ENCODE peak calls at places on chromosomes 3 and 15, in ten cellular contexts. One of them, this sample, is unnamed.

GRCh38 chr3:187750513-187751123 is 5.3 kb upstream of the BCL6 start:
- DNase-seq in upper lobe of right lung: no peak
- DNase-seq in lower lobe of right lung: peak; percentile 59
- DNase-seq in transverse colon: peak; percentile 33
- DNase-seq in AG09309: no peak
- DNase-seq in tibial artery: no peak
- DNase-seq in PC-9: no peak
- DNase-seq in heart left ventricle: no peak
- DNase-seq in fibroblast of pulmonary artery: no peak
- DNase-seq in A549: no peak
- DNase-seq in this sample: peak; percentile 71

GRCh38 chr3:119469378-119470189 is 821 bp downstream of the POGLUT1 start:
- DNase-seq in upper lobe of right lung: no peak
- DNase-seq in lower lobe of right lung: no peak
- DNase-seq in transverse colon: no peak
- DNase-seq in AG09309: no peak
- DNase-seq in tibial artery: no peak
- DNase-seq in PC-9: no peak
- DNase-seq in heart left ventricle: no peak
- DNase-seq in fibroblast of pulmonary artery: peak; percentile 66
- DNase-seq in A549: peak; percentile 37
- DNase-seq in this sample: peak; percentile 62

GRCh38 chr3:14371573-14372474 is 30.6 kb upstream of the SLC6A6 start:
- DNase-seq in upper lobe of right lung: peak; percentile 94
- DNase-seq in lower lobe of right lung: peak; percentile 93
- DNase-seq in transverse colon: peak; percentile 91
- DNase-seq in AG09309: peak; percentile 8
- DNase-seq in tibial artery: peak; percentile 82
- DNase-seq in PC-9: peak; percentile 93
- DNase-seq in heart left ventricle: peak; percentile 93
- DNase-seq in fibroblast of pulmonary artery: peak; percentile 39
- DNase-seq in A549: peak; percentile 79
- DNase-seq in this sample: peak; percentile 64

GRCh38 chr15:80599359-80599758 is 95.8 kb upstream of the ABHD17C start:
- DNase-seq in upper lobe of right lung: no peak
- DNase-seq in lower lobe of right lung: no peak
- DNase-seq in transverse colon: no peak
- DNase-seq in AG09309: no peak
- DNase-seq in tibial artery: no peak
- DNase-seq in PC-9: peak; percentile 73
- DNase-seq in heart left ventricle: no peak
- DNase-seq in fibroblast of pulmonary artery: peak; percentile 92
- DNase-seq in A549: no peak
- DNase-seq in this sample: peak; percentile 76

GRCh38 chr15:87031545-87032230 is 952.0 kb downstream of the AGBL1 start:
- DNase-seq in upper lobe of right lung: no peak
- DNase-seq in lower lobe of right lung: no peak
- DNase-seq in transverse colon: no peak
- DNase-seq in AG09309: no peak
- DNase-seq in tibial artery: no peak
- DNase-seq in PC-9: no peak
- DNase-seq in heart left ventricle: no peak
- DNase-seq in fibroblast of pulmonary artery: no peak
- DNase-seq in A549: no peak
- DNase-seq in this sample: no peak

GRCh38 chr3:34683851-34684250 is 885.4 kb downstream of the PDCD6IP start:
- DNase-seq in upper lobe of right lung: peak; percentile 82
- DNase-seq in lower lobe of right lung: peak; percentile 76
- DNase-seq in transverse colon: peak; percentile 74
- DNase-seq in AG09309: peak; percentile 18
- DNase-seq in tibial artery: peak; percentile 71
- DNase-seq in PC-9: no peak
- DNase-seq in heart left ventricle: peak; percentile 54
- DNase-seq in fibroblast of pulmonary artery: peak; percentile 71
- DNase-seq in A549: peak; percentile 2
- DNase-seq in this sample: peak; percentile 11

GRCh38 chr3:171236586-171237120 is 210.1 kb upstream of the SLC2A2 start:
- DNase-seq in upper lobe of right lung: no peak
- DNase-seq in lower lobe of right lung: no peak
- DNase-seq in transverse colon: no peak
- DNase-seq in AG09309: no peak
- DNase-seq in tibial artery: no peak
- DNase-seq in PC-9: no peak
- DNase-seq in heart left ventricle: no peak
- DNase-seq in fibroblast of pulmonary artery: no peak
- DNase-seq in A549: no peak
- DNase-seq in this sample: no peak

GRCh38 chr15:34776706-34777105 is 18.6 kb downstream of the ACTC1 start:
- DNase-seq in upper lobe of right lung: no peak
- DNase-seq in lower lobe of right lung: no peak
- DNase-seq in transverse colon: no peak
- DNase-seq in AG09309: no peak
- DNase-seq in tibial artery: no peak
- DNase-seq in PC-9: no peak
- DNase-seq in heart left ventricle: no peak
- DNase-seq in fibroblast of pulmonary artery: no peak
- DNase-seq in A549: no peak
- DNase-seq in this sample: peak; percentile 7

GRCh38 chr3:185205865-185206264 is 48.0 kb downstream of the EHHADH start:
- DNase-seq in upper lobe of right lung: no peak
- DNase-seq in lower lobe of right lung: no peak
- DNase-seq in transverse colon: no peak
- DNase-seq in AG09309: no peak
- DNase-seq in tibial artery: no peak
- DNase-seq in PC-9: no peak
- DNase-seq in heart left ventricle: no peak
- DNase-seq in fibroblast of pulmonary artery: no peak
- DNase-seq in A549: no peak
- DNase-seq in this sample: no peak

GRCh38 chr3:56917740-56918568 is 116.2 kb upstream of the ARHGEF3 start:
- DNase-seq in upper lobe of right lung: no peak
- DNase-seq in lower lobe of right lung: no peak
- DNase-seq in transverse colon: peak; percentile 39
- DNase-seq in AG09309: no peak
- DNase-seq in tibial artery: no peak
- DNase-seq in PC-9: no peak
- DNase-seq in heart left ventricle: no peak
- DNase-seq in fibroblast of pulmonary artery: no peak
- DNase-seq in A549: no peak
- DNase-seq in this sample: no peak

GRCh38 chr15:57272770-57273357 is 103.4 kb upstream of the CGNL1 start:
- DNase-seq in upper lobe of right lung: no peak
- DNase-seq in lower lobe of right lung: no peak
- DNase-seq in transverse colon: no peak
- DNase-seq in AG09309: no peak
- DNase-seq in tibial artery: no peak
- DNase-seq in PC-9: no peak
- DNase-seq in heart left ventricle: no peak
- DNase-seq in fibroblast of pulmonary artery: no peak
- DNase-seq in A549: no peak
- DNase-seq in this sample: no peak

GRCh38 chr3:31382856-31383255 is 149.9 kb upstream of the STT3B start:
- DNase-seq in upper lobe of right lung: no peak
- DNase-seq in lower lobe of right lung: no peak
- DNase-seq in transverse colon: no peak
- DNase-seq in AG09309: no peak
- DNase-seq in tibial artery: no peak
- DNase-seq in PC-9: no peak
- DNase-seq in heart left ventricle: no peak
- DNase-seq in fibroblast of pulmonary artery: no peak
- DNase-seq in A549: no peak
- DNase-seq in this sample: no peak

GRCh38 chr3:34742151-34742550 is 897.2 kb upstream of the ARPP21 start:
- DNase-seq in upper lobe of right lung: no peak
- DNase-seq in lower lobe of right lung: no peak
- DNase-seq in transverse colon: no peak
- DNase-seq in AG09309: no peak
- DNase-seq in tibial artery: no peak
- DNase-seq in PC-9: no peak
- DNase-seq in heart left ventricle: no peak
- DNase-seq in fibroblast of pulmonary artery: no peak
- DNase-seq in A549: no peak
- DNase-seq in this sample: no peak

GRCh38 chr15:69498282-69498681 is 45.7 kb downstream of the RPLP1 start:
- DNase-seq in upper lobe of right lung: no peak
- DNase-seq in lower lobe of right lung: no peak
- DNase-seq in transverse colon: no peak
- DNase-seq in AG09309: no peak
- DNase-seq in tibial artery: no peak
- DNase-seq in PC-9: no peak
- DNase-seq in heart left ventricle: no peak
- DNase-seq in fibroblast of pulmonary artery: no peak
- DNase-seq in A549: no peak
- DNase-seq in this sample: no peak

GRCh38 chr15:36996538-36997181 is 103.7 kb downstream of the MEIS2 start:
- DNase-seq in upper lobe of right lung: no peak
- DNase-seq in lower lobe of right lung: no peak
- DNase-seq in transverse colon: no peak
- DNase-seq in AG09309: no peak
- DNase-seq in tibial artery: no peak
- DNase-seq in PC-9: no peak
- DNase-seq in heart left ventricle: no peak
- DNase-seq in fibroblast of pulmonary artery: no peak
- DNase-seq in A549: no peak
- DNase-seq in this sample: peak; percentile 45

GRCh38 chr3:161274691-161275298 is 53.7 kb downstream of the NMD3 start:
- DNase-seq in upper lobe of right lung: no peak
- DNase-seq in lower lobe of right lung: no peak
- DNase-seq in transverse colon: peak; percentile 18
- DNase-seq in AG09309: no peak
- DNase-seq in tibial artery: no peak
- DNase-seq in PC-9: no peak
- DNase-seq in heart left ventricle: no peak
- DNase-seq in fibroblast of pulmonary artery: peak; percentile 74
- DNase-seq in A549: no peak
- DNase-seq in this sample: peak; percentile 66

GRCh38 chr15:77410701-77411613 is 8.9 kb downstream of the PEAK1 start:
- DNase-seq in upper lobe of right lung: no peak
- DNase-seq in lower lobe of right lung: no peak
- DNase-seq in transverse colon: no peak
- DNase-seq in AG09309: no peak
- DNase-seq in tibial artery: no peak
- DNase-seq in PC-9: no peak
- DNase-seq in heart left ventricle: no peak
- DNase-seq in fibroblast of pulmonary artery: no peak
- DNase-seq in A549: no peak
- DNase-seq in this sample: no peak

GRCh38 chr3:11077466-11077865 is 76.8 kb upstream of the HRH1 start:
- DNase-seq in upper lobe of right lung: no peak
- DNase-seq in lower lobe of right lung: no peak
- DNase-seq in transverse colon: no peak
- DNase-seq in AG09309: peak; percentile 76
- DNase-seq in tibial artery: no peak
- DNase-seq in PC-9: no peak
- DNase-seq in heart left ventricle: no peak
- DNase-seq in fibroblast of pulmonary artery: peak; percentile 72
- DNase-seq in A549: no peak
- DNase-seq in this sample: no peak

GRCh38 chr15:31327674-31328424 is 1.2 kb downstream of the KLF13 start:
- DNase-seq in upper lobe of right lung: peak; percentile 93
- DNase-seq in lower lobe of right lung: peak; percentile 87
- DNase-seq in transverse colon: peak; percentile 82
- DNase-seq in AG09309: no peak
- DNase-seq in tibial artery: peak; percentile 83
- DNase-seq in PC-9: no peak
- DNase-seq in heart left ventricle: peak; percentile 53
- DNase-seq in fibroblast of pulmonary artery: peak; percentile 43
- DNase-seq in A549: peak; percentile 38
- DNase-seq in this sample: peak; percentile 53
- TF ChIP-seq CTCF in upper lobe of right lung: no peak
- TF ChIP-seq CTCF in lower lobe of right lung: no peak
- TF ChIP-seq CTCF in transverse colon: no peak
- TF ChIP-seq CTCF in AG09309: no peak
- TF ChIP-seq CTCF in tibial artery: no peak
- TF ChIP-seq CTCF in PC-9: no peak
- TF ChIP-seq CTCF in heart left ventricle: peak; percentile 3
- TF ChIP-seq CTCF in fibroblast of pulmonary artery: no peak
- TF ChIP-seq CTCF in A549: no peak
- TF ChIP-seq CTCF in this sample: no peak

DNA sequence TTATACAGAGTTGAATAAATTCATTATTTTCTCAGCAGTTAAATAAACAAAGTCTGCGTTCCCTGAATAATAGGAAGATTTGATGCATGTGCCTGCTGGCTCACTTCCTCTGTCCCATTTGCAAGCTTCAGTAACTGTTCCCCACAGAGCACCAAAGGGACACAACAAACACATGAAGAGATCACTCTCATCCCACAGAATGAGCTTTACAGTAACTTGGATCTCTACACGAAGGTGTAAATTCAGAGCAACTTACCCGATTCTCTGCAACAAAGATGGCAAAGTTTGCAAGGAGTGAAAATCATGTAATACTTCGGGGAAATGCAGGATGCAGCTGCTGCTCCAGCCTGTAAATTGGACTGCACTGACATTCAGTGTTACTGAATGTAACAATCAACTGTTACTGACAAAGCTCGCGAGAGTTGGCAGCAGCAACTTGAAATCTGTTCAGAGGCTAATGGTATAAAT is at the start of gene BCHE:
- DNase-seq in upper lobe of right lung: no peak
- DNase-seq in lower lobe of right lung: no peak
- DNase-seq in transverse colon: no peak
- DNase-seq in AG09309: no peak
- DNase-seq in tibial artery: no peak
- DNase-seq in PC-9: no peak
- DNase-seq in heart left ventricle: peak; percentile 31
- DNase-seq in fibroblast of pulmonary artery: peak; percentile 86
- DNase-seq in A549: peak; percentile 4
- DNase-seq in this sample: peak; percentile 10
- H3K4me3 ChIP-seq in upper lobe of right lung: peak within 1 kb of the TSS; percentile 12
- H3K4me3 ChIP-seq in lower lobe of right lung: peak within 1 kb of the TSS; percentile 32
- H3K4me3 ChIP-seq in transverse colon: no peak within 1 kb of the TSS
- H3K4me3 ChIP-seq in AG09309: no peak within 1 kb of the TSS
- H3K4me3 ChIP-seq in tibial artery: no peak within 1 kb of the TSS
- H3K4me3 ChIP-seq in PC-9: no peak within 1 kb of the TSS
- H3K4me3 ChIP-seq in heart left ventricle: peak within 1 kb of the TSS; percentile 33
- H3K4me3 ChIP-seq in fibroblast of pulmonary artery: peak within 1 kb of the TSS; percentile 67
- H3K4me3 ChIP-seq in A549: peak within 1 kb of the TSS; percentile 34
- H3K4me3 ChIP-seq in this sample: no peak within 1 kb of the TSS

GRCh38 chr15:65641723-65642475 is 20.2 kb downstream of the SLC24A1 start:
- DNase-seq in upper lobe of right lung: no peak
- DNase-seq in lower lobe of right lung: no peak
- DNase-seq in transverse colon: no peak
- DNase-seq in AG09309: no peak
- DNase-seq in tibial artery: no peak
- DNase-seq in PC-9: no peak
- DNase-seq in heart left ventricle: no peak
- DNase-seq in fibroblast of pulmonary artery: no peak
- DNase-seq in A549: no peak
- DNase-seq in this sample: peak; percentile 10
- TF ChIP-seq CTCF in upper lobe of right lung: no peak
- TF ChIP-seq CTCF in lower lobe of right lung: no peak
- TF ChIP-seq CTCF in transverse colon: no peak
- TF ChIP-seq CTCF in AG09309: no peak
- TF ChIP-seq CTCF in tibial artery: no peak
- TF ChIP-seq CTCF in PC-9: no peak
- TF ChIP-seq CTCF in heart left ventricle: no peak
- TF ChIP-seq CTCF in fibroblast of pulmonary artery: no peak
- TF ChIP-seq CTCF in A549: no peak
- TF ChIP-seq CTCF in this sample: no peak

GRCh38 chr3:103127737-103128136 is 692.9 kb downstream of the ZPLD1 start:
- DNase-seq in upper lobe of right lung: no peak
- DNase-seq in lower lobe of right lung: no peak
- DNase-seq in transverse colon: no peak
- DNase-seq in AG09309: no peak
- DNase-seq in tibial artery: no peak
- DNase-seq in PC-9: no peak
- DNase-seq in heart left ventricle: no peak
- DNase-seq in fibroblast of pulmonary artery: peak; percentile 2
- DNase-seq in A549: no peak
- DNase-seq in this sample: no peak
- H3K4me3 ChIP-seq in upper lobe of right lung: no peak overlapping the region
- H3K4me3 ChIP-seq in lower lobe of right lung: no peak overlapping the region
- H3K4me3 ChIP-seq in transverse colon: no peak overlapping the region
- H3K4me3 ChIP-seq in AG09309: no peak overlapping the region
- H3K4me3 ChIP-seq in tibial artery: no peak overlapping the region
- H3K4me3 ChIP-seq in PC-9: no peak overlapping the region
- H3K4me3 ChIP-seq in heart left ventricle: no peak overlapping the region
- H3K4me3 ChIP-seq in fibroblast of pulmonary artery: no peak overlapping the region
- H3K4me3 ChIP-seq in A549: no peak overlapping the region
- H3K4me3 ChIP-seq in this sample: no peak overlapping the region

This sample was measured in fibroblast of villous mesenchyme.